ENCODE peak calls at places on chromosome 22, in four cellular contexts. T, B, V and G are unnamed samples.

GRCh38 chr22:29011200-29011867 is 50.3 kb downstream of the C22orf31 start:
- DNase-seq in B (no peak), T (no peak), V (no peak), G (peak; percentile 73)

GRCh38 chr22:38843201-38843715 is 570 bp downstream of the NPTXR start:
- DNase-seq in V (peak; percentile 71), B (peak; percentile 87), T (no peak), G (peak; percentile 33)

GRCh38 chr22:48534395-48534958 is 1293.2 kb downstream of the BRD1 start:
- DNase-seq in T (no peak), B (no peak), V (peak; percentile 14), G (no peak)

GRCh38 chr22:40215266-40215665 is 37.5 kb downstream of the TNRC6B start:
- DNase-seq in T (no peak), B (no peak), V (no peak), G (no peak)

GRCh38 chr22:24548812-24549211 is 6.1 kb downstream of the GUCD1 start:
- DNase-seq in T (no peak), B (no peak), V (no peak), G (no peak)

GRCh38 chr22:40499187-40499753 is 128.9 kb downstream of the SGSM3 start:
- DNase-seq in V (peak; percentile 83), B (peak; percentile 33), T (peak; percentile 88), G (no peak)

GRCh38 chr22:31122532-31123291 is at the start of gene INPP5J:
- DNase-seq in B (peak; percentile 73), V (peak; percentile 56), T (no peak), G (peak; percentile 25)

GRCh38 chr22:23128269-23129108 is 13.3 kb downstream of the RSPH14 start:
- DNase-seq in V (peak; percentile 56), T (no peak), B (peak; percentile 86), G (peak; percentile 87)

GRCh38 chr22:39915295-39915726 is 14.4 kb downstream of the GRAP2 start:
- DNase-seq in B (no peak), V (no peak), T (no peak), G (no peak)

GRCh38 chr22:41256898-41257260 is 16.1 kb upstream of the CHADL start:
- DNase-seq in V (no peak), T (peak; percentile 9), B (no peak), G (no peak)

GRCh38 chr22:48740731-48741405 is 1086.8 kb downstream of the BRD1 start:
- DNase-seq in T (no peak), V (no peak), B (no peak), G (no peak)

GRCh38 chr22:30923168-30923900 is 45.2 kb downstream of the MORC2 start:
- DNase-seq in V (no peak), B (no peak), T (no peak), G (no peak)

GRCh38 chr22:46064236-46064965 is 85.9 kb upstream of the PPARA start:
- DNase-seq in V (no peak), B (peak; percentile 61), T (no peak), G (no peak)

GRCh38 chr22:27456696-27457503 is 344.7 kb downstream of the MN1 start:
- DNase-seq in T (peak; percentile 67), B (no peak), V (peak; percentile 39), G (no peak)

GRCh38 chr22:40322061-40322460 is 24.2 kb upstream of the ADSL start:
- DNase-seq in T (no peak), B (no peak), V (no peak), G (no peak)

GRCh38 chr22:46789992-46790391 is 27.5 kb downstream of the TBC1D22A start:
- DNase-seq in B (no peak), V (no peak), T (no peak), G (no peak)